ENCODE peak calls at places on chromosomes 16 and 17, in five cellular contexts. E, Y, U, F and I are unnamed samples. For H3K4me1 and H3K27me3, the result is how much of the 10 kb centered on the place peaks cover.

GRCh38 chr17:39929657-39930407 is 2.3 kb downstream of the LRRC3C start:
- DNase-seq in F (no peak), Y (no peak), U (peak), E (no peak), I (no peak)

GRCh38 chr17:48194097-48194550 is 86.6 kb downstream of the SNX11 start:
- DNase-seq in F (no peak), E (no peak), Y (no peak), U (no peak), I (no peak)

GRCh38 chr17:8844229-8845218 is 22.9 kb downstream of the PIK3R6 start:
- DNase-seq in E (no peak), Y (no peak), U (no peak), F (no peak), I (no peak)

GRCh38 chr16:89193576-89194293 is 6.6 kb downstream of the SLC22A31 start:
- DNase-seq in Y (peak), F (no peak), E (no peak), U (no peak), I (no peak)

GRCh38 chr16:2082983-2083364 is 35.2 kb downstream of the TSC2 start:
- DNase-seq in E (no peak), U (no peak), F (no peak), Y (no peak), I (no peak)

GRCh38 chr16:54928016-54928356 is 2.7 kb upstream of the IRX5 start:
- DNase-seq in E (no peak), U (peak), Y (peak), F (no peak), I (no peak)

GRCh38 chr16:14464192-14464591 is 165.9 kb downstream of the PARN start:
- DNase-seq in F (no peak), U (no peak), E (no peak), Y (no peak), I (no peak)

GRCh38 chr17:57968456-57968855 is 13.2 kb upstream of the CUEDC1 start:
- DNase-seq in U (no peak), E (no peak), Y (no peak), F (no peak), I (no peak)

GRCh38 chr16:25219070-25219737 is 2.5 kb downstream of the AQP8 start:
- DNase-seq in F (no peak), U (no peak), E (no peak), Y (no peak), I (no peak)

GRCh38 chr16:79402356-79402755 is 198.2 kb downstream of the MAF start:
- DNase-seq in Y (no peak), F (no peak), U (no peak), E (no peak), I (no peak)

GRCh38 chr17:46110219-46110618 is 83.0 kb downstream of the KANSL1 start:
- DNase-seq in U (no peak), F (no peak), Y (no peak), E (no peak), I (no peak)

GRCh38 chr17:48910370-48910769 is 2.2 kb downstream of the UBE2Z start:
- DNase-seq in Y (no peak), U (no peak), E (no peak), F (no peak), I (no peak)

GRCh38 chr16:18784917-18785623 is 5.1 kb downstream of the RPS15A start:
- DNase-seq in U (no peak), F (no peak), E (no peak), Y (no peak), I (no peak)

GRCh38 chr16:58236831-58237230 is 38.9 kb upstream of the CSNK2A2 start:
- DNase-seq in E (no peak), U (no peak), Y (peak), F (peak), I (no peak)

GRCh38 chr16:84739349-84740124 is 39.7 kb downstream of the USP10 start:
- DNase-seq in U (no peak), F (no peak), Y (no peak), E (no peak), I (no peak)

GRCh38 chr16:15498427-15499175 is 64.2 kb downstream of the BMERB1 start:
- DNase-seq in U (no peak), Y (peak), F (no peak), E (no peak), I (no peak)

GRCh38 chr17:2259769-2260536 is 43.6 kb downstream of the SMG6 start:
- DNase-seq in Y (no peak), E (no peak), U (no peak), F (no peak), I (no peak)

GRCh38 chr17:27760069-27760885 is 40.1 kb downstream of the NOS2 start:
- DNase-seq in F (peak), E (peak), Y (peak), U (no peak), I (peak)

GRCh38 chr16:48318630-48319029 is 66.6 kb downstream of the SIAH1 start:
- DNase-seq in E (no peak), U (no peak), Y (no peak), F (peak), I (no peak)

GRCh38 chr17:48732688-48733629 is 4.4 kb upstream of the HOXB13 start:
- DNase-seq in F (peak), E (peak), U (no peak), Y (peak), I (no peak)

GRCh38 chr16:47045459-47045858 is 72.0 kb upstream of the DNAJA2 start:
- DNase-seq in F (no peak), U (no peak), E (no peak), Y (no peak), I (no peak)

GRCh38 chr16:27632267-27632666 is 82.3 kb downstream of the KATNIP start:
- DNase-seq in F (no peak), U (no peak), E (no peak), Y (no peak), I (no peak)

GRCh38 chr16:6195966-6196365 is 1098.4 kb upstream of the EEF2KMT start:
- DNase-seq in U (no peak), E (no peak), F (peak), Y (peak), I (no peak)

GRCh38 chr17:49567104-49567521 is 8.6 kb upstream of the NXPH3 start:
- DNase-seq in E (peak), U (no peak), Y (no peak), F (no peak), I (no peak)

GRCh38 chr17:40121886-40122465 is at the start of gene MSL1:
- DNase-seq in E (peak), Y (peak), U (peak), F (peak), I (peak)

GRCh38 chr16:15856901-15857778 is at the start of gene MYH11:
- DNase-seq in F (peak), E (peak), Y (peak), U (no peak), I (no peak)

GRCh38 chr17:27762527-27763305 is 37.6 kb downstream of the NOS2 start:
- DNase-seq in E (no peak), U (no peak), Y (peak), F (peak), I (no peak)

GRCh38 chr17:67157732-67158639 is 87.0 kb downstream of the HELZ start:
- DNase-seq in U (no peak), Y (peak), E (no peak), F (no peak), I (no peak)

GRCh38 chr16:84348386-84348785 is 20.0 kb upstream of the ATP2C2 start:
- DNase-seq in F (no peak), U (no peak), E (no peak), Y (no peak), I (no peak)

GRCh38 chr16:11395008-11395948 is 50.0 kb downstream of the RMI2 start:
- DNase-seq in Y (no peak), E (peak), U (no peak), F (no peak), I (no peak)

GRCh38 chr17:47099451-47099986 is 89.6 kb downstream of the CDC27 start:
- DNase-seq in U (no peak), Y (no peak), F (no peak), E (no peak), I (no peak)

GRCh38 chr17:55089251-55089650 is 120.7 kb downstream of the STXBP4 start:
- DNase-seq in E (no peak), Y (no peak), F (no peak), U (no peak), I (no peak)

GRCh38 chr16:10982430-10983174 is 38.2 kb downstream of the CLEC16A start:
- DNase-seq in F (no peak), E (no peak), U (no peak), Y (no peak), I (no peak)

GRCh38 chr17:63151981-63152523 is 186.0 kb downstream of the TANC2 start:
- DNase-seq in Y (peak), E (no peak), F (no peak), U (no peak), I (no peak)

GRCh38 chr16:50607447-50607846 is 59.3 kb downstream of the NKD1 start:
- DNase-seq in Y (no peak), U (no peak), E (no peak), F (no peak), I (no peak)
- H3K4me1 ChIP-seq in Y (under half), U (under half), E (under half), F (under half), I (under half)

GRCh38 chr17:51540151-51540550 is 279.8 kb downstream of the UTP18 start:
- DNase-seq in Y (no peak), E (no peak), F (no peak), U (no peak), I (no peak)
- TF ChIP-seq CTCF in Y (peak), E (no peak), F (peak), U (no peak), I (no peak)

DNA sequence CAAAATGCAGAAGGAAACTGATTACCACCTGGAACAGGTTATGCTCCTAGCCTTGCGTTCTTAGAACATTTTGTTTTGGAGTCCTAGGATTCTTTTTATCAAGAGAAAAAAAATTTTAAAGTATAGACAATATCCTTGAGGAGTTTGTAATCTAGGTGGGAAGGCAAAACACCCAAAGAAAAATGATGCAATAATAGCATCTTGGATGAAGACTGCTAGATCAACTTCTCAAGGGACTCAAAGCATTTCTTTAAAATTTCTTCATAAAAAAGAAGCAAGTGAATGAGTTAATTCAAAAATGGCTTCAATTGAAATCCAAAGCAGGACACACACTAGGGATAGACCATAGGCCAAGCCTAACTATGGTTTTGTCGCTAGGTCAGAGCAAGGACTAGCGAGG is 515.8 kb upstream of the ZFHX3 start:
- DNase-seq in Y (no peak), F (no peak), U (no peak), E (no peak), I (no peak)
- H3K27me3 ChIP-seq in Y (under half), F (under half), U (half or more), E (under half), I (under half)

DNA sequence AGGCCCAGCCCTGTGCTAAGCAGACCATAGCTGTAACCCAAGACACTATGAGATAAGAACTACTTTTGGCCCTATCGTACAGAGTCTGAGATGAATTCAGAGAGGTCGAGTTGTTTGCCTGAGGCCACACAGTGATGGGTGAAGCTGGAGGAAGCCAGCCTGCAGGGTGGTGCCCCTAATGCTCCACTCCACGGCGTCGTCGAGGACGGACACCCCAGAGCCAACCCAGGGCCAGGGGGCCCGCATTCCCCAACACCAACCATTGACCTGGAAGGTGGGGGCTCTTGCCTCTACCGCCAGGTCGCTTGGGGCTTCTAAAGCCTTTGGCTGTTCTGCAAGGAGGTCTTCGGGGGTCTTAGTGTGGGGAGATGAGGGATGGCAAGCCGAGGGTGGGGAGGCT is 84.1 kb downstream of the IRF8 start:
- DNase-seq in E (no peak), U (no peak), Y (no peak), F (no peak), I (no peak)
- H3K4me1 ChIP-seq in E (under half), U (under half), Y (under half), F (under half), I (under half)